ENCODE peak calls at places on chromosomes 3 and 15, in seven cellular contexts. G is GM12878, F is GM12891, U is HepG2, N is SK-N-SH, W is H1, S is K562. Q is an unnamed sample.
A peak's percentile ranks its signal among the peaks of the same experiment; 100 is the strongest.

GRCh38 chr3:47661121-47661752 is 82.6 kb upstream of the CSPG5 start:
- DNase-seq in G (no peak), F (no peak), U (no peak), N (peak; percentile 17), W (no peak), S (no peak), Q (no peak)

GRCh38 chr15:74519311-74519710 is 21.7 kb upstream of the ARID3B start:
- DNase-seq in G (no peak), F (no peak), U (no peak), N (no peak), W (no peak), S (no peak), Q (no peak)

GRCh38 chr15:68091743-68092142 is 37.6 kb downstream of the PIAS1 start:
- DNase-seq in G (no peak), F (no peak), U (no peak), N (no peak), W (no peak), S (no peak), Q (no peak)

GRCh38 chr3:119562307-119562961 is 3.0 kb upstream of the CD80 start:
- DNase-seq in G (peak; percentile 95), F (no peak), U (no peak), N (no peak), W (no peak), S (no peak), Q (peak; percentile 32)

GRCh38 chr3:169624533-169624972 is 39.0 kb downstream of the MECOM start:
- DNase-seq in G (no peak), F (no peak), U (no peak), N (peak; percentile 30), W (no peak), S (no peak), Q (no peak)

GRCh38 chr15:25250011-25250596 is 188.7 kb downstream of the UBE3A start:
- DNase-seq in G (no peak), F (peak; percentile 6), U (no peak), N (no peak), W (no peak), S (no peak), Q (peak; percentile 10)

GRCh38 chr3:149586871-149587270 is 71.0 kb downstream of the WWTR1 start:
- DNase-seq in G (no peak), F (no peak), U (no peak), N (no peak), W (no peak), S (no peak), Q (no peak)

GRCh38 chr3:171365489-171365888 is 94.7 kb downstream of the TNIK start:
- DNase-seq in G (no peak), F (no peak), U (no peak), N (no peak), W (no peak), S (no peak), Q (no peak)

GRCh38 chr15:47398115-47398514 is 319.2 kb upstream of the SEMA6D start:
- DNase-seq in G (no peak), F (no peak), U (no peak), N (peak; percentile 13), W (no peak), S (no peak), Q (no peak)

GRCh38 chr15:73754461-73754860 is 1.3 kb upstream of the INSYN1 start:
- DNase-seq in G (no peak), F (no peak), U (no peak), N (no peak), W (no peak), S (no peak), Q (no peak)

GRCh38 chr3:115071611-115072010 is 75.5 kb downstream of the ZBTB20 start:
- DNase-seq in G (no peak), F (no peak), U (no peak), N (no peak), W (no peak), S (no peak), Q (no peak)

GRCh38 chr15:35118987-35119386 is 33.9 kb upstream of the NANOGP8 start:
- DNase-seq in G (no peak), F (no peak), U (no peak), N (no peak), W (no peak), S (no peak), Q (no peak)

GRCh38 chr15:97995881-97996603 is 35.5 kb downstream of the ARRDC4 start:
- DNase-seq in G (no peak), F (no peak), U (no peak), N (no peak), W (peak; percentile 49), S (no peak), Q (no peak)

GRCh38 chr3:123143669-123144411 is 57.9 kb upstream of the SEC22A start:
- DNase-seq in G (no peak), F (no peak), U (peak; percentile 58), N (no peak), W (no peak), S (no peak), Q (no peak)
- TF ChIP-seq TAF1 in G (no peak), F (no peak), U (no peak), N (no peak), W (no peak), S (no peak), Q (no peak)

GRCh38 chr3:12833226-12834161 is 7.9 kb downstream of the RPL32 start:
- DNase-seq in G (no peak), F (no peak), U (no peak), N (no peak), W (no peak), S (no peak), Q (no peak)

GRCh38 chr3:12829886-12830784 is 11.2 kb downstream of the RPL32 start:
- DNase-seq in G (no peak), F (no peak), U (no peak), N (peak; percentile 19), W (no peak), S (no peak), Q (no peak)

GRCh38 chr3:12831582-12831866 is 9.8 kb downstream of the RPL32 start:
- DNase-seq in G (no peak), F (no peak), U (no peak), N (no peak), W (no peak), S (no peak), Q (no peak)

GRCh38 chr3:12830785-12831581 is 10.4 kb downstream of the RPL32 start:
- DNase-seq in G (no peak), F (no peak), U (no peak), N (no peak), W (no peak), S (no peak), Q (no peak)

DNA sequence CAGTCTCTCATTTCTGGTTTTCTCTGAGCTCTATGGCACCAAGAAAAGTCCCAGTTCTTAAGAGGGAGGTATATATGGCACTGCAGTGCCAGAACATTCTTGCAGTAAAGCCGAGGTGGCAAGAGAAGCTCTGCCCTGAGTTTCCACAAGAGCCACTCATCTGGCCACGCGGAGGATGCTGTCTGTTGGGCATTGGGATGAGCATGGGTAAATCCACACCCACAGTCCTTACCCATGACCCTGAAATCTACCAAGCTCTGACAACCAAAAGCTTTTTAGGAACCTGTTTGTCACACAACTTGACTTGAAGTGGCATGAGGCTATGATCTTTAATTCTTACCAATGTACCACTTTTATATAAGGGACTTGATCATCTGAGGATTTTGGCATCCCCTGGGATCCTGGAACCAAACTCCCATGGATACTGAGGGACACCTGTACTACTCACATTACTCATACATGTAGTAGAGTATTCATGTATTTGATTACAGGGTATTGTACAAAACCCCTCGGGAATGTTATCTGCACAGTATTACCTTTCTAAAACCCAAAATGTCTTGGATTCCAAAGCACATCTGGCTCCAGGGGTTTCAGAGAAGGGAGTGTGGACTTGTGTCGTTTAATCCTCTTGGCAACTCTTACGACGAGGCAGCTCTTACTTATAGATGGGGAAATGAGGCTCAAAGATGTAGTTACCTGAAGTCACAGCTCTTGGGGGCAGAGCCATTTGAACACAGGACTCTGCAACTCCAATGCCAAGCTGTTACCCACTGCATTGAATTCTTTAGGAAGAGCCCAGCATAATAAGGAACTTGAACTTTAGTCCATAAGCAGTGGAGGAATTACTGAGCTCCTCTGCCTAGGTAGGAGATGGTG is 8.8 kb downstream of the RPL32 start:
- DNase-seq in G (no peak), F (no peak), U (no peak), N (no peak), W (no peak), S (no peak), Q (no peak)
- TF ChIP-seq TAF1 in G (no peak), F (no peak), U (no peak), N (no peak), W (no peak), S (no peak), Q (no peak)

GRCh38 chr3:127304121-127304744 is 16.4 kb upstream of the PRR20G start:
- DNase-seq in G (no peak), F (no peak), U (peak; percentile 69), N (peak; percentile 80), W (no peak), S (peak; percentile 20), Q (no peak)
- TF ChIP-seq TAF1 in G (no peak), F (no peak), U (no peak), N (no peak), W (no peak), S (no peak), Q (no peak)

GRCh38 chr3:23961913-23962312 is 16.8 kb downstream of the NR1D2 start:
- DNase-seq in G (no peak), F (no peak), U (no peak), N (no peak), W (no peak), S (no peak), Q (no peak)

GRCh38 chr3:23961064-23961463 is 16.0 kb downstream of the NR1D2 start:
- DNase-seq in G (no peak), F (no peak), U (no peak), N (no peak), W (no peak), S (no peak), Q (no peak)

GRCh38 chr3:23964537-23964936 is 19.5 kb downstream of the NR1D2 start:
- DNase-seq in G (no peak), F (no peak), U (no peak), N (no peak), W (no peak), S (no peak), Q (no peak)

GRCh38 chr3:23959147-23959900 is 14.2 kb downstream of the NR1D2 start:
- DNase-seq in G (no peak), F (no peak), U (peak; percentile 18), N (no peak), W (no peak), S (no peak), Q (no peak)

GRCh38 chr3:23960649-23961048 is 15.6 kb downstream of the NR1D2 start:
- DNase-seq in G (no peak), F (no peak), U (no peak), N (no peak), W (no peak), S (no peak), Q (no peak)
- TF ChIP-seq TAF1 in G (no peak), F (no peak), U (no peak), N (no peak), W (no peak), S (no peak), Q (no peak)

DNA sequence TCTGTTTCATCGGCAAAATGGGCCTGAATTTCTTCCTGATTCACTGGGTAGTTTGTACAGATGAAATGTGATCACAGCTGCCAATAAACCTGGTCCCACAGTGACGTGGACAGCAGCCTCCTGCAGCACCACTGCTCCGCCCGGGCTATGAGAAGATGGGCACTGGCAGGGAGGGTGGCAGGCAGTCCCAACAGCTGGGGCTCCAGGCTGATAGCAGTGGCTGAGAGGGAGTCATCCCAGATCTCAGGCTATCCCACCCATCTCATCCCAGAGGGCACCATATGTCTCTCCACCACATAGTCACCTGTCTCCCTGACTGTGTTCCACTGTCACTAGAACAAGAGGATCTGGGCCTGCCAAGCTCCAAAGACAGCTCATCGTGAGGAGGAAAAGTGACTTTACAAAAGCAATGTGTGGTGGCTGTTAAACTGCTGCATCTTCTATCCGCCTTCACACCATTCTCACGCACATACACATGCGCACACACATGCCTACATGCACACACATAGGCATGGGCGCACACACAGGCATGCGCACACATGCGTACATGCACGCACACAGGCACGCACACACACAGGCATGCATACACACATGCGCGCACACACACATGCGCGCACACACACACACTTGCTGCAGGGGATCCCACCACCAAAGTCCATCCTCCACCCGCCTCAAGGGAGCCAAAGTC is 46.2 kb downstream of the RGMA start:
- DNase-seq in G (no peak), F (no peak), U (no peak), N (no peak), W (no peak), S (no peak), Q (no peak)
- TF ChIP-seq TAF1 in G (no peak), F (no peak), U (no peak), N (no peak), W (no peak), S (no peak), Q (no peak)

Q was measured in GM12892.